ENCODE peak calls at places on chromosomes 5 and 9, in four cellular contexts. W is activated CD4-positive, CD25-positive, alpha-beta regulatory T cell treated with anti-CD3 and anti-CD28 coated beads, Interleukin-2, amount 50 U/mL, for 16 hours; R is kidney; A is Kasumi-1. S is an unnamed sample.

GRCh38 chr9:1969898-1970297 is 45.2 kb upstream of the SMARCA2 start:
- DNase-seq in W (no peak), R (no peak), A (no peak), S (no peak)

GRCh38 chr9:33187519-33188218 is 20.5 kb upstream of the B4GALT1 start:
- DNase-seq in W (no peak), R (no peak), A (no peak), S (no peak)

GRCh38 chr5:173733831-173734491 is 117.5 kb upstream of the BOD1 start:
- DNase-seq in W (no peak), R (no peak), A (no peak), S (no peak)

GRCh38 chr9:113482991-113483675 is 19.6 kb downstream of the RGS3 start:
- DNase-seq in W (no peak), R (no peak), A (no peak), S (no peak)

GRCh38 chr9:34328983-34329832 is at the start of the genes KIF24 and NUDT2:
- DNase-seq in W (peak; percentile 94), R (peak; percentile 98), A (peak; percentile 100), S (peak; percentile 99)

GRCh38 chr9:124259273-124260078 is 1.7 kb downstream of the NEK6 start:
- DNase-seq in W (no peak), R (peak; percentile 90), A (peak; percentile 42), S (no peak)

GRCh38 chr5:134879456-134879855 is 5.3 kb downstream of the TXNDC15 start:
- DNase-seq in W (no peak), R (no peak), A (no peak), S (no peak)

GRCh38 chr5:143313298-143313852 is 90.1 kb downstream of the NR3C1 start:
- DNase-seq in W (no peak), R (no peak), A (no peak), S (no peak)

GRCh38 chr9:17578911-17579793 is at the start of gene SH3GL2:
- DNase-seq in W (no peak), R (peak; percentile 87), A (no peak), S (peak; percentile 94)

GRCh38 chr5:14775857-14776256 is 95.7 kb downstream of the ANKH start:
- DNase-seq in W (no peak), R (no peak), A (no peak), S (no peak)

GRCh38 chr5:107467137-107467932 is 203.4 kb downstream of the EFNA5 start:
- DNase-seq in W (no peak), R (no peak), A (no peak), S (no peak)

GRCh38 chr9:68817079-68817875 is 112.2 kb downstream of the PIP5K1B start:
- DNase-seq in W (no peak), R (no peak), A (no peak), S (no peak)

GRCh38 chr5:119274024-119274766 is 81.6 kb upstream of the TNFAIP8 start:
- DNase-seq in W (no peak), R (peak; percentile 59), A (no peak), S (no peak)